ENCODE peak calls at places on chromosomes 12 and 14, in seven cellular contexts. One of them, this sample, is unnamed.
A peak's percentile ranks its signal among the peaks of the same experiment; 100 is the strongest.

GRCh38 chr12:105317453-105317852 is 13.0 kb upstream of the C12orf75 start:
- DNase-seq in amniotic stem cell: no peak
- DNase-seq in heart left ventricle: no peak
- DNase-seq in astrocyte of the cerebellum: no peak
- DNase-seq in activated T-helper 1 cell treated with Interleukin-2 at 50 U/mL for 16 hours: no peak
- DNase-seq in ELR: peak; percentile 86
- DNase-seq in GM12864: no peak
- DNase-seq in this sample: no peak

GRCh38 chr14:68379510-68380303 is 413.2 kb downstream of the ZFP36L1 start:
- DNase-seq in amniotic stem cell: no peak
- DNase-seq in ELR: no peak
- DNase-seq in heart left ventricle: no peak
- DNase-seq in astrocyte of the cerebellum: no peak
- DNase-seq in GM12864: no peak
- DNase-seq in activated T-helper 1 cell treated with Interleukin-2 at 50 U/mL for 16 hours: peak; percentile 4
- DNase-seq in this sample: no peak

GRCh38 chr12:45730842-45731336 is 1.4 kb downstream of the ARID2 start:
- DNase-seq in astrocyte of the cerebellum: no peak
- DNase-seq in amniotic stem cell: no peak
- DNase-seq in GM12864: no peak
- DNase-seq in heart left ventricle: no peak
- DNase-seq in activated T-helper 1 cell treated with Interleukin-2 at 50 U/mL for 16 hours: no peak
- DNase-seq in ELR: no peak
- DNase-seq in this sample: no peak

GRCh38 chr12:26062566-26062965 is 62.3 kb downstream of the BHLHE41 start:
- DNase-seq in astrocyte of the cerebellum: peak; percentile 70
- DNase-seq in activated T-helper 1 cell treated with Interleukin-2 at 50 U/mL for 16 hours: no peak
- DNase-seq in heart left ventricle: no peak
- DNase-seq in amniotic stem cell: peak; percentile 12
- DNase-seq in ELR: peak; percentile 78
- DNase-seq in GM12864: no peak
- DNase-seq in this sample: no peak

GRCh38 chr12:76883826-76884225 is 5.0 kb upstream of the CSRP2 start:
- DNase-seq in heart left ventricle: peak; percentile 91
- DNase-seq in astrocyte of the cerebellum: no peak
- DNase-seq in GM12864: no peak
- DNase-seq in amniotic stem cell: no peak
- DNase-seq in ELR: no peak
- DNase-seq in activated T-helper 1 cell treated with Interleukin-2 at 50 U/mL for 16 hours: no peak
- DNase-seq in this sample: no peak

GRCh38 chr12:57755454-57756372 is 810 bp downstream of the MARCHF9 start:
- DNase-seq in activated T-helper 1 cell treated with Interleukin-2 at 50 U/mL for 16 hours: peak; percentile 29
- DNase-seq in heart left ventricle: peak; percentile 47
- DNase-seq in amniotic stem cell: no peak
- DNase-seq in astrocyte of the cerebellum: no peak
- DNase-seq in ELR: peak; percentile 20
- DNase-seq in GM12864: no peak
- DNase-seq in this sample: no peak

GRCh38 chr14:21068521-21069387 is 1.4 kb upstream of the ARHGEF40 start:
- DNase-seq in activated T-helper 1 cell treated with Interleukin-2 at 50 U/mL for 16 hours: no peak
- DNase-seq in GM12864: no peak
- DNase-seq in amniotic stem cell: peak; percentile 49
- DNase-seq in ELR: peak; percentile 74
- DNase-seq in heart left ventricle: peak; percentile 66
- DNase-seq in astrocyte of the cerebellum: no peak
- DNase-seq in this sample: no peak

GRCh38 chr12:121766290-121767039 is 27.0 kb downstream of the RHOF start:
- DNase-seq in GM12864: no peak
- DNase-seq in astrocyte of the cerebellum: no peak
- DNase-seq in activated T-helper 1 cell treated with Interleukin-2 at 50 U/mL for 16 hours: no peak
- DNase-seq in amniotic stem cell: no peak
- DNase-seq in ELR: no peak
- DNase-seq in heart left ventricle: no peak
- DNase-seq in this sample: no peak

GRCh38 chr12:93751864-93752610 is 74.9 kb downstream of the CRADD start:
- DNase-seq in activated T-helper 1 cell treated with Interleukin-2 at 50 U/mL for 16 hours: no peak
- DNase-seq in heart left ventricle: no peak
- DNase-seq in ELR: peak; percentile 15
- DNase-seq in amniotic stem cell: peak; percentile 4
- DNase-seq in GM12864: no peak
- DNase-seq in astrocyte of the cerebellum: peak; percentile 66
- DNase-seq in this sample: no peak

GRCh38 chr12:5171701-5172100 is 128.0 kb downstream of the KCNA5 start:
- DNase-seq in activated T-helper 1 cell treated with Interleukin-2 at 50 U/mL for 16 hours: no peak
- DNase-seq in amniotic stem cell: no peak
- DNase-seq in GM12864: no peak
- DNase-seq in ELR: peak; percentile 90
- DNase-seq in heart left ventricle: no peak
- DNase-seq in astrocyte of the cerebellum: peak; percentile 64
- DNase-seq in this sample: no peak

GRCh38 chr14:90421621-90422020 is 24.8 kb downstream of the CALM1 start:
- DNase-seq in astrocyte of the cerebellum: no peak
- DNase-seq in activated T-helper 1 cell treated with Interleukin-2 at 50 U/mL for 16 hours: no peak
- DNase-seq in amniotic stem cell: no peak
- DNase-seq in GM12864: no peak
- DNase-seq in ELR: no peak
- DNase-seq in heart left ventricle: no peak
- DNase-seq in this sample: no peak

GRCh38 chr14:65566820-65567522 is 154.4 kb downstream of the FUT8 start:
- DNase-seq in heart left ventricle: no peak
- DNase-seq in GM12864: no peak
- DNase-seq in ELR: peak; percentile 45
- DNase-seq in activated T-helper 1 cell treated with Interleukin-2 at 50 U/mL for 16 hours: no peak
- DNase-seq in astrocyte of the cerebellum: no peak
- DNase-seq in amniotic stem cell: no peak
- DNase-seq in this sample: no peak

GRCh38 chr12:112977641-112978040 is 678 bp upstream of the OAS2 start:
- DNase-seq in activated T-helper 1 cell treated with Interleukin-2 at 50 U/mL for 16 hours: no peak
- DNase-seq in ELR: peak; percentile 25
- DNase-seq in astrocyte of the cerebellum: no peak
- DNase-seq in GM12864: no peak
- DNase-seq in heart left ventricle: no peak
- DNase-seq in amniotic stem cell: no peak
- DNase-seq in this sample: no peak

GRCh38 chr12:57744194-57744776 is 554 bp upstream of the TSPAN31 start:
- DNase-seq in astrocyte of the cerebellum: no peak
- DNase-seq in ELR: no peak
- DNase-seq in activated T-helper 1 cell treated with Interleukin-2 at 50 U/mL for 16 hours: peak; percentile 33
- DNase-seq in heart left ventricle: peak; percentile 71
- DNase-seq in GM12864: no peak
- DNase-seq in amniotic stem cell: peak; percentile 59
- DNase-seq in this sample: no peak